ENCODE peak calls at places on chromosomes 3 and 15, in five cellular contexts. C is psoas muscle, Z is mesenteric fat pad, V is GM04504, L is left kidney. T is an unnamed sample.

GRCh38 chr3:38627956-38628355 is 21.5 kb downstream of the SCN5A start:
- DNase-seq in C (no peak), Z (no peak), L (peak), V (no peak), T (no peak)

GRCh38 chr15:70212288-70212962 is 114.7 kb upstream of the TLE3 start:
- DNase-seq in L (no peak), Z (peak), V (no peak), C (no peak), T (no peak)

GRCh38 chr3:16033889-16034687 is 140.4 kb upstream of the GALNT15 start:
- DNase-seq in L (no peak), Z (no peak), C (no peak), V (no peak), T (no peak)

GRCh38 chr15:81914734-81915234 is 131.0 kb downstream of the MEX3B start:
- DNase-seq in Z (no peak), C (peak), V (no peak), L (peak), T (no peak)

GRCh38 chr3:31300802-31301443 is 231.8 kb upstream of the STT3B start:
- DNase-seq in V (no peak), C (no peak), L (no peak), Z (no peak), T (no peak)

GRCh38 chr3:23894166-23895061 is 22.4 kb downstream of the NKIRAS1 start:
- DNase-seq in Z (no peak), C (no peak), V (no peak), L (no peak), T (no peak)

GRCh38 chr3:10116928-10117327 is 1.5 kb downstream of the BRK1 start:
- DNase-seq in C (no peak), L (no peak), V (no peak), Z (no peak), T (no peak)

GRCh38 chr3:55376753-55377347 is 110.3 kb downstream of the WNT5A start:
- DNase-seq in C (no peak), L (no peak), Z (no peak), V (no peak), T (no peak)

GRCh38 chr3:141940204-141940776 is 63.8 kb downstream of the ATP1B3 start:
- DNase-seq in C (no peak), V (peak), L (peak), Z (no peak), T (peak)

GRCh38 chr3:19970289-19970688 is 23.4 kb downstream of the RAB5A start:
- DNase-seq in V (no peak), Z (no peak), C (no peak), L (peak), T (no peak)

GRCh38 chr3:2468816-2469215 is 370.1 kb downstream of the CNTN4 start:
- DNase-seq in C (no peak), L (no peak), Z (no peak), V (no peak), T (no peak)

GRCh38 chr3:180617049-180617448 is 15.1 kb downstream of the TTC14 start:
- DNase-seq in C (no peak), Z (no peak), V (no peak), L (no peak), T (no peak)

GRCh38 chr3:111068574-111068973 is 3.0 kb upstream of the NECTIN3 start:
- DNase-seq in Z (no peak), C (no peak), V (no peak), L (no peak), T (no peak)

GRCh38 chr15:100878601-100879000 is 1.0 kb upstream of the ALDH1A3 start:
- DNase-seq in C (no peak), Z (no peak), V (no peak), L (peak), T (no peak)

GRCh38 chr3:165339753-165340152 is 143.6 kb upstream of the SLITRK3 start:
- DNase-seq in V (no peak), Z (no peak), C (no peak), L (peak), T (no peak)

GRCh38 chr15:53833134-53833624 is 73.7 kb upstream of the WDR72 start:
- DNase-seq in L (peak), V (no peak), Z (no peak), C (no peak), T (no peak)

GRCh38 chr3:99720985-99721632 is 82.7 kb downstream of the COL8A1 start:
- DNase-seq in L (peak), V (no peak), C (peak), Z (no peak), T (no peak)

GRCh38 chr3:57816471-57817105 is 60.5 kb downstream of the SLMAP start:
- DNase-seq in C (no peak), V (no peak), Z (no peak), L (no peak), T (no peak)

GRCh38 chr15:63371297-63371918 is 10.2 kb downstream of the CA12 start:
- DNase-seq in Z (peak), V (peak), C (peak), L (no peak), T (peak)

GRCh38 chr3:8204846-8205624 is 296.6 kb upstream of the LMCD1 start:
- DNase-seq in C (no peak), Z (no peak), L (no peak), V (peak), T (peak)

GRCh38 chr15:91408476-91409076 is 308.5 kb downstream of the SV2B start:
- DNase-seq in Z (no peak), C (no peak), L (peak), V (no peak), T (no peak)

T was measured in AG09309.